ENCODE peak calls at places on chromosomes 2 and 18, in nine cellular contexts. F is HAP-1, A is mesendoderm, B is body of pancreas, W is upper lobe of right lung, I is SK-N-SH, Z is foreskin fibroblast, Q is Peyer's patch, Y is HCT116. P is an unnamed sample.

GRCh38 chr2:200405599-200406298 is 99.3 kb downstream of the SPATS2L start:
- DNase-seq in B (no peak), I (no peak), Y (peak), Q (no peak), F (no peak), A (peak), Z (peak), W (no peak), P (no peak)

GRCh38 chr2:25362564-25363145 is 20.9 kb upstream of the DNMT3A start:
- DNase-seq in Z (no peak), I (peak), A (no peak), Y (no peak), B (no peak), Q (peak), F (no peak), W (no peak), P (peak)

GRCh38 chr2:163878718-163879117 is 142.9 kb upstream of the FIGN start:
- DNase-seq in A (peak), Q (no peak), Y (peak), Z (no peak), I (peak), W (no peak), B (peak), F (peak), P (no peak)

GRCh38 chr2:72176281-72176680 is 28.6 kb upstream of the CYP26B1 start:
- DNase-seq in A (no peak), Y (no peak), W (no peak), B (no peak), Z (no peak), Q (no peak), F (no peak), I (no peak), P (no peak)

GRCh38 chr2:888906-889566 is 61.6 kb upstream of the SNTG2 start:
- DNase-seq in B (no peak), Y (no peak), Z (no peak), A (no peak), Q (no peak), I (no peak), W (peak), F (no peak), P (no peak)

GRCh38 chr2:236205867-236206645 is 37.9 kb upstream of the GBX2 start:
- DNase-seq in I (no peak), Z (no peak), A (no peak), F (no peak), W (no peak), Y (no peak), B (no peak), Q (no peak), P (no peak)

GRCh38 chr2:85613717-85614515 is 2.0 kb upstream of the C2orf68 start:
- DNase-seq in Q (no peak), W (no peak), Z (no peak), A (no peak), B (no peak), I (no peak), F (no peak), Y (no peak), P (no peak)

GRCh38 chr18:32576296-32576916 is 105.7 kb upstream of the GAREM1 start:
- DNase-seq in Q (no peak), Y (no peak), W (no peak), F (peak), Z (no peak), I (peak), B (no peak), A (peak), P (no peak)

GRCh38 chr2:238169021-238169707 is 10.4 kb downstream of the ERFE start:
- DNase-seq in W (peak), Q (no peak), Z (peak), I (peak), B (peak), Y (no peak), A (no peak), F (no peak), P (no peak)

DNA sequence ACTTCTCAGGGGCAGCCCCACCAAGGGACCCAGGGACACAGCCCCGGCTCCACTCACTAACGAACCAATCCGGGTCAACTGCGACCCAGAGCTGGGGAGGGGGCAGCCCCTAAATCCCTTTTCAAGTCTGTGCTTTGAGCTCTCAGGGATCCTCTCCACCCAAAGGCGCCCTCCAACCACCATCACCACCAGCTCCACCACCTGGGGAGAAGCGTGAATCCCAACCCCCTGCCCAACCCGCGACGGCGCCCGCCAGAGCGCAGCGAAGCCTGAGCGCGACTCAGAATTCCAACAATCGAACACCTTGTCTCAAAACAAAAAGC is 513 bp downstream of the DSC3 start:
- DNase-seq in Z (no peak), B (no peak), F (no peak), W (no peak), A (no peak), Q (no peak), Y (no peak), I (no peak), P (no peak)
- H3K4me3 ChIP-seq in Z (no peak), B (peak), F (no peak), W (peak), A (peak), Q (peak), Y (peak), I (no peak), P (no peak)

GRCh38 chr18:57664600-57665165 is 43.0 kb upstream of the NARS1 start:
- DNase-seq in Y (no peak), W (no peak), Q (no peak), I (no peak), B (no peak), Z (no peak), A (no peak), F (no peak), P (no peak)

GRCh38 chr18:57670046-57670445 is 48.4 kb upstream of the NARS1 start:
- DNase-seq in Z (no peak), Y (no peak), B (no peak), I (no peak), A (no peak), Q (no peak), W (no peak), F (no peak), P (no peak)

GRCh38 chr18:57666818-57667497 is 45.3 kb upstream of the NARS1 start:
- DNase-seq in W (no peak), I (no peak), A (no peak), Y (no peak), Q (no peak), F (no peak), Z (peak), B (no peak), P (no peak)

GRCh38 chr18:57668021-57668420 is 46.4 kb upstream of the NARS1 start:
- DNase-seq in B (no peak), Y (no peak), Q (no peak), I (no peak), A (no peak), Z (no peak), W (no peak), F (no peak), P (no peak)
- H3K4me3 ChIP-seq in B (no peak), Y (no peak), Q (no peak), I (no peak), A (no peak), Z (no peak), W (no peak), F (no peak), P (no peak)

DNA sequence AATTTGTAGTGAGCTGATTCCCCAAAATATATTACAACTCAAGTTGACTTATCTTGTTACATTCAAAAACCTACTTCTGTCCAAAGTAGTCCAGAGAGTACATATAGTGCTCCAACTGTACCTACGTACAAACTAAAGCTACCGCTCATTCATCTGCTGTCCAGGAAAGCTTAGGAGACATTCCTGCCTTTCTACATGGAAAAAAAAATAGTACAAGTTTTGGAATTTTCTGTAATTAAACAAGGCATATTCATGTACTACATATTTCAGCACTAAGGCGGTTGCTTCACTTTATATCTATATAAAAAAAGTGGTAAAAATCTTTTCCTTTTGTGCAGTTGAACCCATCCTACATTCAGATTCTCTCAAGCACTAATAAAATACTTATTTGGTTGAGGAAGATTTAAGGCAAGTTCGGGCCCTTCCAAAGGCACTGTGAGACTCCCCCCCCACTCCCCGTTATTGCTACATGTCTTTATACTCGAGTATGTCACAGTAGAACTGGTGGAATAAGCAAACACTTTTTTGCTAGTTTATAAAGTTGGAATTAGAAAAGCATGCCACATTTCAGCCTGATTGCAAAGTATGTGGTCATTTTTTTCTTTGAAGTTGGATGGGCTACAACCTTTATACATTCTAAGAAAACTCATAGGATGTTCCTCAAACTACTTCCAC is 3.8 kb downstream of the ZFP36L2 start:
- DNase-seq in I (no peak), A (no peak), Y (no peak), Q (no peak), Z (no peak), W (no peak), F (no peak), B (no peak), P (no peak)
- H3K4me3 ChIP-seq in I (peak), A (no peak), Y (no peak), Q (peak), Z (peak), W (peak), F (peak), B (peak), P (peak)

GRCh38 chr2:161246301-161246700 is 61.9 kb upstream of the PSMD14 start:
- DNase-seq in I (no peak), B (no peak), W (no peak), A (peak), Y (no peak), Z (no peak), Q (no peak), F (no peak), P (no peak)

GRCh38 chr2:161243873-161244272 is 64.4 kb upstream of the PSMD14 start:
- DNase-seq in Q (no peak), Y (no peak), F (no peak), B (no peak), Z (no peak), A (peak), W (no peak), I (no peak), P (peak)

GRCh38 chr2:161245671-161246070 is 62.6 kb upstream of the PSMD14 start:
- DNase-seq in Y (no peak), I (no peak), B (no peak), F (no peak), A (peak), Q (no peak), Z (no peak), W (no peak), P (no peak)

GRCh38 chr2:161243312-161243711 is 64.9 kb upstream of the PSMD14 start:
- DNase-seq in Y (no peak), W (no peak), Q (no peak), I (no peak), B (no peak), Z (no peak), A (peak), F (no peak), P (peak)

DNA sequence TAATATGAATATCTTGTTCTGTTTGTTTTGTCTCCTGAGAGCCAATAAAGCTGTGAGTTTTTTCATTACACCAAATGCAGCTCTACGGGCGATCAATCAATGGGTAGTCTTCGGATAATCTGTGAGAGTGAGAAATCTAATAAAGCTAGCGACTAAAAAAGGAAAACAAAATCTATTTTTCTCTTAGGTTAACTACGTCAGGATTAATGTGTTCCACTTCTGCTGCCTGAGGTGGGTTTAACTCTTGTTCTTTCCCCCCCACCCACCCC is 63.1 kb upstream of the PSMD14 start:
- DNase-seq in W (no peak), Y (no peak), B (no peak), Q (no peak), Z (no peak), I (no peak), A (no peak), F (no peak), P (no peak)
- H3K4me3 ChIP-seq in W (peak), Y (peak), B (no peak), Q (peak), Z (no peak), I (no peak), A (no peak), F (no peak), P (peak)

DNA sequence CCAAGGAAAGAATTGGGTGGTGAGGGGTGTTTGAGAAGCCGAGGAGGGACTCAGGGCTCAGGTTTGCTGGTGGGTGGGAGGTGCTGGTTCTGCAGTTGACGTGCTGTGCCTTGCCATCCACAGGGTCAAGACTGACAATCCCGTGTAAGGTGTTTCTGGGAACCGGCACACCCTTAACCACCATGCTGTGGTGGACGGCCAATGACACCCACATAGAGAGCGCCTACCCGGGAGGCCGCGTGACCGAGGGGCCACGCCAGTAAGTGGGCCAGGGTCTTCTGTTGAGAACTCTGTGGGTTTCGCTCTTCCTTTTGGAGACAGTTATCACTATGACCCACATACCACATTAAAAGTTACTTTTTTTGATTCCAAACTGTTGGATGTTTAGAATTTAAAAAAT is 32.6 kb downstream of the IL1R2 start:
- DNase-seq in A (no peak), Q (no peak), B (no peak), F (no peak), Z (no peak), W (no peak), Y (no peak), I (no peak), P (no peak)
- H3K4me3 ChIP-seq in A (no peak), Q (no peak), B (no peak), F (no peak), Z (no peak), W (no peak), Y (no peak), I (no peak), P (no peak)

GRCh38 chr2:196333397-196333796 is 162.0 kb upstream of the STK17B start:
- DNase-seq in A (no peak), Q (no peak), Z (no peak), B (no peak), F (no peak), I (no peak), Y (no peak), W (no peak), P (no peak)

GRCh38 chr2:196331143-196331542 is 159.8 kb upstream of the STK17B start:
- DNase-seq in I (no peak), W (no peak), F (no peak), Y (no peak), Q (no peak), Z (peak), A (no peak), B (no peak), P (no peak)

GRCh38 chr2:196330645-196331044 is 159.3 kb upstream of the STK17B start:
- DNase-seq in Q (no peak), Y (no peak), W (no peak), Z (no peak), B (no peak), I (no peak), F (no peak), A (peak), P (no peak)

GRCh38 chr2:196329959-196330358 is 158.6 kb upstream of the STK17B start:
- DNase-seq in Y (no peak), I (no peak), F (no peak), B (no peak), W (no peak), Z (no peak), Q (no peak), A (no peak), P (no peak)

GRCh38 chr2:196331816-196332215 is 160.4 kb upstream of the STK17B start:
- DNase-seq in Y (no peak), Z (peak), W (no peak), I (no peak), Q (no peak), B (no peak), A (no peak), F (no peak), P (no peak)
- H3K4me3 ChIP-seq in Y (no peak), Z (no peak), W (no peak), I (no peak), Q (no peak), B (no peak), A (no peak), F (no peak), P (no peak)

GRCh38 chr18:36328385-36328858 is 30.9 kb downstream of the FHOD3 start:
- DNase-seq in W (no peak), A (no peak), Z (no peak), B (no peak), I (no peak), Q (no peak), F (no peak), Y (no peak), P (peak)

GRCh38 chr18:36326771-36327170 is 29.3 kb downstream of the FHOD3 start:
- DNase-seq in Q (no peak), Y (no peak), Z (no peak), W (no peak), I (no peak), B (no peak), F (no peak), A (no peak), P (no peak)

GRCh38 chr18:36325846-36326245 is 28.3 kb downstream of the FHOD3 start:
- DNase-seq in F (no peak), A (no peak), Y (no peak), Z (no peak), I (no peak), W (no peak), Q (no peak), B (no peak), P (no peak)

GRCh38 chr18:36328916-36329315 is 31.4 kb downstream of the FHOD3 start:
- DNase-seq in B (no peak), F (no peak), Q (no peak), W (no peak), Z (no peak), I (no peak), A (no peak), Y (no peak), P (peak)

GRCh38 chr18:36327352-36328316 is 30.1 kb downstream of the FHOD3 start:
- DNase-seq in A (no peak), F (no peak), I (no peak), Q (no peak), Z (no peak), B (no peak), W (no peak), Y (no peak), P (no peak)
- H3K4me3 ChIP-seq in A (no peak), F (no peak), I (no peak), Q (no peak), Z (no peak), B (no peak), W (no peak), Y (no peak), P (no peak)

DNA sequence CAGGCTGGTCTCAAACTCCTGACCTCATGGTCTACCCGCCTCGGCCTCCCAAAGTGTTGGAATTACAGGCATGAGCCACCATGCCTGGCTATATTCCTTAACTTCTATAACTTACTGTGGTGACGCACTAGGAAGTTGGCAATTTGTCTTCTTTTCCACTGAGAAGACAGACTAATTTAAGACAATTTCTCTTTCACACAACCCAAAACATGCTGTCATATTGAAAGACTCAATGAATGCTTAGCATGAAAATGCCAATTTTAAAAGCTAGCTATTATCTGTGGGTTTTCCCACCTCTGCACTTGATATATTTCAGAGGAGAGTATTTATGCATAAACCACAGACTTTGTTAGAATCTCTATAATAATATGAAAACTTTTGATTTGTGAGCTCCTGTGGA is 84.5 kb downstream of the ERBB4 start:
- DNase-seq in A (no peak), I (no peak), Q (no peak), W (no peak), Z (no peak), Y (no peak), B (no peak), F (no peak), P (no peak)
- H3K4me3 ChIP-seq in A (no peak), I (no peak), Q (no peak), W (no peak), Z (no peak), Y (no peak), B (no peak), F (no peak), P (no peak)

DNA sequence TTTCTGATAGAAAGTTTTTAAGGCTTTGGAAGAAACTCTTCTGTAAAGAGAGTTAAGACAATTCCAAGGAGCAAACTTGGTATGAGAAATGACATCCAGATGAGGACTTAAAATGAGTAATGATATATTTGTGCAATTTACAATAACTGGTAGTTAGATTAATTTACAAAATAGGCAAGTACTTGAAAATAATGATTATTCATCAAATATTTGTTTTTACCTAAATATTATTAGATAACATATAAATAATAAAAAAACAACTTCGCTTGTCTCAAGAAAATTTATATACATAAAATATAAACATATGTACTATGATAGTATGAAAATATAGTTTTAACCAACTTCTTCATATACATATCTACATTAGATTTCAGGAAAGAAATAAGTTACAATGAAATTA is 478.5 kb downstream of the TRIB2 start:
- DNase-seq in F (no peak), Y (no peak), B (no peak), A (no peak), W (no peak), Z (no peak), I (no peak), Q (no peak), P (no peak)
- H3K4me3 ChIP-seq in F (no peak), Y (no peak), B (no peak), A (no peak), W (no peak), Z (no peak), I (no peak), Q (no peak), P (no peak)